ENCODE peak calls at places on chromosomes 16 and 17, in nine cellular contexts. T is anterior cingulate cortex; J is hypothalamus; O is activated T-cell treated with anti-CD3 and anti-CD28 coated beads for 4 hours; C is stimulated activated CD8-positive, alpha-beta memory T cell treated with anti-CD3 and anti-CD28 coated beads, Interleukin-15, amount 100 ng/mL, for 24 hours; V is endothelial cell; Q is aorta; S is RPMI7951; F is heart right ventricle. W is an unnamed sample.

GRCh38 chr17:68865584-68865983 is 89.6 kb downstream of the ABCA8 start:
- DNase-seq in C (no peak), V (no peak), Q (no peak), T (no peak), O (no peak), S (no peak), J (no peak), F (no peak), W (no peak)

GRCh38 chr17:71801301-71801700 is 319.5 kb upstream of the SOX9 start:
- DNase-seq in V (no peak), S (peak), J (no peak), O (no peak), Q (no peak), T (peak), F (no peak), C (no peak), W (no peak)

GRCh38 chr17:6366144-6366755 is 68.7 kb downstream of the AIPL1 start:
- DNase-seq in C (no peak), O (no peak), F (no peak), T (no peak), J (no peak), S (peak), Q (no peak), V (no peak), W (peak)

GRCh38 chr17:27473748-27474609 is 17.7 kb downstream of the KSR1 start:
- DNase-seq in C (no peak), V (no peak), J (no peak), F (peak), T (no peak), S (no peak), Q (no peak), O (peak), W (no peak)

GRCh38 chr17:10337976-10338375 is 34.8 kb downstream of the MYH13 start:
- DNase-seq in F (no peak), T (no peak), J (no peak), S (peak), C (no peak), Q (no peak), V (no peak), O (no peak), W (peak)

GRCh38 chr17:76545918-76546555 is 6.2 kb downstream of the PRCD start:
- DNase-seq in V (no peak), Q (no peak), S (no peak), T (no peak), J (no peak), F (no peak), O (no peak), C (no peak), W (no peak)

GRCh38 chr17:32536736-32537646 is 50.2 kb downstream of the CDK5R1 start:
- DNase-seq in F (no peak), V (no peak), O (no peak), J (no peak), T (no peak), Q (no peak), C (no peak), S (peak), W (no peak)

GRCh38 chr17:33640629-33641028 is 347.5 kb upstream of the ASIC2 start:
- DNase-seq in F (no peak), Q (no peak), S (no peak), C (no peak), O (no peak), V (no peak), T (no peak), J (no peak), W (no peak)

GRCh38 chr16:29698484-29699323 is 19.7 kb downstream of the QPRT start:
- DNase-seq in O (no peak), J (no peak), Q (peak), F (no peak), T (no peak), C (no peak), S (no peak), V (no peak), W (no peak)

GRCh38 chr17:81867123-81867951 is 3.8 kb downstream of the ARHGDIA start:
- DNase-seq in S (peak), F (no peak), O (no peak), T (no peak), C (no peak), J (no peak), V (no peak), Q (no peak), W (peak)

GRCh38 chr16:6725634-6726331 is 606.9 kb upstream of the RBFOX1 start:
- DNase-seq in C (no peak), O (no peak), T (no peak), V (no peak), J (no peak), Q (no peak), F (no peak), S (no peak), W (peak)

GRCh38 chr17:50533720-50534148 is 1.2 kb downstream of the EPN3 start:
- DNase-seq in T (peak), S (peak), C (no peak), O (no peak), J (no peak), V (no peak), Q (no peak), F (peak), W (peak)

GRCh38 chr17:77210331-77210730 is 69.6 kb downstream of the SEC14L1 start:
- DNase-seq in S (no peak), F (no peak), C (no peak), O (no peak), T (no peak), Q (peak), J (no peak), V (no peak), W (no peak)

GRCh38 chr17:76189741-76190140 is 48.7 kb upstream of the FOXJ1 start:
- DNase-seq in O (no peak), T (no peak), V (no peak), J (no peak), F (no peak), Q (no peak), C (no peak), S (no peak), W (no peak)

GRCh38 chr16:66471264-66471663 is 44.2 kb downstream of the BEAN1 start:
- DNase-seq in V (no peak), S (no peak), C (no peak), J (no peak), T (no peak), O (no peak), Q (no peak), F (no peak), W (no peak)

GRCh38 chr17:38658741-38659345 is 15.9 kb downstream of the EPOP start:
- DNase-seq in C (no peak), J (no peak), T (no peak), V (no peak), O (no peak), Q (peak), S (no peak), F (peak), W (no peak)

GRCh38 chr16:81008151-81008789 is 1.3 kb downstream of the CENPN start:
- DNase-seq in Q (no peak), V (no peak), F (no peak), S (no peak), J (no peak), C (no peak), O (no peak), T (no peak), W (no peak)

GRCh38 chr17:78890111-78890897 is 12.7 kb downstream of the CEP295NL start:
- DNase-seq in S (no peak), T (peak), V (no peak), C (no peak), O (peak), Q (no peak), F (peak), J (no peak), W (no peak)

GRCh38 chr17:73545109-73545508 is 99.1 kb downstream of the SDK2 start:
- DNase-seq in V (no peak), O (no peak), J (no peak), C (no peak), T (no peak), Q (no peak), F (no peak), S (no peak), W (no peak)

GRCh38 chr17:53627511-53627910 is 195.2 kb upstream of the KIF2B start:
- DNase-seq in T (no peak), O (no peak), V (no peak), Q (no peak), S (peak), C (no peak), F (no peak), J (no peak), W (peak)

GRCh38 chr16:47965439-47965838 is 190.4 kb downstream of the ABCC12 start:
- DNase-seq in O (no peak), T (no peak), S (peak), J (peak), Q (no peak), C (no peak), F (no peak), V (no peak), W (no peak)

GRCh38 chr16:75198135-75198600 is 8.8 kb downstream of the CTRB2 start:
- DNase-seq in V (no peak), Q (peak), O (no peak), S (peak), J (no peak), F (no peak), C (no peak), T (no peak), W (no peak)

GRCh38 chr16:81465375-81465943 is 20.9 kb downstream of the CMIP start:
- DNase-seq in J (no peak), V (no peak), F (no peak), S (no peak), T (no peak), Q (no peak), O (no peak), C (no peak), W (no peak)

GRCh38 chr17:81500026-81500425 is 12.6 kb downstream of the ACTG1 start:
- DNase-seq in S (no peak), C (no peak), Q (no peak), F (no peak), O (no peak), T (no peak), J (no peak), V (no peak), W (no peak)

GRCh38 chr17:16150251-16150859 is 65.0 kb downstream of the NCOR1 start:
- DNase-seq in T (no peak), J (no peak), O (no peak), Q (no peak), V (no peak), S (peak), C (no peak), F (no peak), W (no peak)

GRCh38 chr17:50601789-50602375 is 32.8 kb upstream of the ABCC3 start:
- DNase-seq in O (no peak), Q (no peak), V (no peak), F (no peak), T (no peak), J (no peak), C (no peak), S (no peak), W (no peak)

GRCh38 chr17:39702901-39703893 is 3.3 kb downstream of the ERBB2 start:
- DNase-seq in J (no peak), Q (no peak), C (no peak), O (no peak), S (no peak), T (no peak), V (no peak), F (no peak), W (no peak)

W was measured in H4.